ENCODE peak calls at places on chromosomes 5 and 9, in four cellular contexts. One of them, this sample, is unnamed.

GRCh38 chr5:3590967-3591900 is 4.4 kb upstream of the IRX1 start:
- DNase-seq in heart left ventricle: no peak
- DNase-seq in ovary: no peak
- DNase-seq in IMR-90: no peak
- DNase-seq in this sample: no peak

GRCh38 chr9:127825319-127826051 is 22.8 kb downstream of the FPGS start:
- DNase-seq in heart left ventricle: peak; percentile 56
- DNase-seq in ovary: no peak
- DNase-seq in IMR-90: no peak
- DNase-seq in this sample: peak; percentile 72

GRCh38 chr9:131676431-131676972 is 63.4 kb downstream of the RAPGEF1 start:
- DNase-seq in heart left ventricle: no peak
- DNase-seq in ovary: no peak
- DNase-seq in IMR-90: no peak
- DNase-seq in this sample: no peak

GRCh38 chr5:57193757-57194413 is 20.0 kb downstream of the GPBP1 start:
- DNase-seq in heart left ventricle: no peak
- DNase-seq in ovary: no peak
- DNase-seq in IMR-90: no peak
- DNase-seq in this sample: no peak

GRCh38 chr5:169534311-169534880 is 49.2 kb upstream of the SPDL1 start:
- DNase-seq in heart left ventricle: no peak
- DNase-seq in ovary: no peak
- DNase-seq in IMR-90: no peak
- DNase-seq in this sample: no peak

GRCh38 chr5:8333445-8333844 is 464.5 kb downstream of the MTRR start:
- DNase-seq in heart left ventricle: no peak
- DNase-seq in ovary: no peak
- DNase-seq in IMR-90: no peak
- DNase-seq in this sample: no peak

GRCh38 chr5:139633295-139634027 is 14.7 kb upstream of the CXXC5 start:
- DNase-seq in heart left ventricle: peak; percentile 81
- DNase-seq in ovary: peak; percentile 44
- DNase-seq in IMR-90: peak; percentile 73
- DNase-seq in this sample: peak; percentile 76

GRCh38 chr9:93187574-93187973 is 3.6 kb downstream of the WNK2 start:
- DNase-seq in heart left ventricle: peak; percentile 61
- DNase-seq in ovary: no peak
- DNase-seq in IMR-90: no peak
- DNase-seq in this sample: no peak

GRCh38 chr5:128426090-128426534 is 111.9 kb downstream of the FBN2 start:
- DNase-seq in heart left ventricle: no peak
- DNase-seq in ovary: no peak
- DNase-seq in IMR-90: no peak
- DNase-seq in this sample: no peak

GRCh38 chr9:91944711-91945110 is 5.3 kb downstream of the ROR2 start:
- DNase-seq in heart left ventricle: no peak
- DNase-seq in ovary: no peak
- DNase-seq in IMR-90: no peak
- DNase-seq in this sample: no peak

GRCh38 chr9:5712651-5713360 is 83.9 kb downstream of the RIC1 start:
- DNase-seq in heart left ventricle: no peak
- DNase-seq in ovary: no peak
- DNase-seq in IMR-90: no peak
- DNase-seq in this sample: no peak

GRCh38 chr9:76618762-76619161 is 145.5 kb upstream of the PCA3 start:
- DNase-seq in heart left ventricle: no peak
- DNase-seq in ovary: no peak
- DNase-seq in IMR-90: peak; percentile 38
- DNase-seq in this sample: no peak

GRCh38 chr9:121852646-121853616 is 201.5 kb downstream of the DAB2IP start:
- DNase-seq in heart left ventricle: peak; percentile 38
- DNase-seq in ovary: peak; percentile 95
- DNase-seq in IMR-90: peak; percentile 47
- DNase-seq in this sample: peak; percentile 96

GRCh38 chr5:170273968-170274710 is 23.4 kb downstream of the LCP2 start:
- DNase-seq in heart left ventricle: no peak
- DNase-seq in ovary: no peak
- DNase-seq in IMR-90: no peak
- DNase-seq in this sample: peak; percentile 63

GRCh38 chr9:95508242-95508967 is 8.4 kb downstream of the PTCH1 start:
- DNase-seq in heart left ventricle: no peak
- DNase-seq in ovary: peak; percentile 14
- DNase-seq in IMR-90: no peak
- DNase-seq in this sample: no peak

GRCh38 chr5:62372600-62372999 is 31.1 kb downstream of the DIMT1 start:
- DNase-seq in heart left ventricle: no peak
- DNase-seq in ovary: no peak
- DNase-seq in IMR-90: no peak
- DNase-seq in this sample: no peak

GRCh38 chr9:76789850-76790249 is 25.6 kb downstream of the PCA3 start:
- DNase-seq in heart left ventricle: no peak
- DNase-seq in ovary: no peak
- DNase-seq in IMR-90: no peak
- DNase-seq in this sample: no peak

GRCh38 chr9:127506814-127507750 is 55.8 kb downstream of the LRSAM1 start:
- DNase-seq in heart left ventricle: no peak
- DNase-seq in ovary: no peak
- DNase-seq in IMR-90: peak; percentile 74
- DNase-seq in this sample: peak; percentile 52

GRCh38 chr9:70694758-70695157 is 280.3 kb upstream of the KLF9 start:
- DNase-seq in heart left ventricle: no peak
- DNase-seq in ovary: no peak
- DNase-seq in IMR-90: no peak
- DNase-seq in this sample: no peak

GRCh38 chr5:94407023-94407422 is 211.4 kb downstream of the KIAA0825 start:
- DNase-seq in heart left ventricle: no peak
- DNase-seq in ovary: no peak
- DNase-seq in IMR-90: no peak
- DNase-seq in this sample: no peak

GRCh38 chr5:128097781-128098180 is 14.2 kb downstream of the SLC12A2 start:
- DNase-seq in heart left ventricle: no peak
- DNase-seq in ovary: no peak
- DNase-seq in IMR-90: no peak
- DNase-seq in this sample: no peak

GRCh38 chr5:154625031-154625430 is 130.1 kb upstream of the LARP1 start:
- DNase-seq in heart left ventricle: no peak
- DNase-seq in ovary: no peak
- DNase-seq in IMR-90: no peak
- DNase-seq in this sample: no peak

GRCh38 chr9:100488171-100488570 is 15.2 kb downstream of the TMEFF1 start:
- DNase-seq in heart left ventricle: no peak
- DNase-seq in ovary: no peak
- DNase-seq in IMR-90: no peak
- DNase-seq in this sample: no peak

GRCh38 chr5:58156354-58156753 is 303.5 kb downstream of the PLK2 start:
- DNase-seq in heart left ventricle: peak; percentile 34
- DNase-seq in ovary: no peak
- DNase-seq in IMR-90: peak; percentile 32
- DNase-seq in this sample: no peak

GRCh38 chr5:110045153-110045552 is 355.4 kb downstream of the MAN2A1 start:
- DNase-seq in heart left ventricle: no peak
- DNase-seq in ovary: no peak
- DNase-seq in IMR-90: no peak
- DNase-seq in this sample: no peak

GRCh38 chr5:61964199-61964598 is 341.8 kb upstream of the KIF2A start:
- DNase-seq in heart left ventricle: no peak
- DNase-seq in ovary: no peak
- DNase-seq in IMR-90: peak; percentile 15
- DNase-seq in this sample: no peak

GRCh38 chr5:135534609-135535419 is 950 bp downstream of the NEUROG1 start:
- DNase-seq in heart left ventricle: no peak
- DNase-seq in ovary: no peak
- DNase-seq in IMR-90: no peak
- DNase-seq in this sample: no peak

GRCh38 chr5:3590253-3590966 is 5.2 kb upstream of the IRX1 start:
- DNase-seq in heart left ventricle: no peak
- DNase-seq in ovary: no peak
- DNase-seq in IMR-90: no peak
- DNase-seq in this sample: no peak

GRCh38 chr9:36204906-36205547 is 14.3 kb downstream of the CLTA start:
- DNase-seq in heart left ventricle: no peak
- DNase-seq in ovary: no peak
- DNase-seq in IMR-90: no peak
- DNase-seq in this sample: peak; percentile 46

GRCh38 chr5:133938932-133939331 is 29.5 kb downstream of the C5orf15 start:
- DNase-seq in heart left ventricle: no peak
- DNase-seq in ovary: no peak
- DNase-seq in IMR-90: no peak
- DNase-seq in this sample: no peak

GRCh38 chr5:135009736-135010501 is 24.1 kb downstream of the PITX1 start:
- DNase-seq in heart left ventricle: peak; percentile 10
- DNase-seq in ovary: no peak
- DNase-seq in IMR-90: no peak
- DNase-seq in this sample: no peak

GRCh38 chr5:129973716-129974426 is 69.6 kb downstream of the CHSY3 start:
- DNase-seq in heart left ventricle: no peak
- DNase-seq in ovary: no peak
- DNase-seq in IMR-90: peak; percentile 15
- DNase-seq in this sample: no peak

GRCh38 chr5:181188700-181189362 is 16.2 kb downstream of the TRIM7 start:
- DNase-seq in heart left ventricle: peak; percentile 72
- DNase-seq in ovary: peak; percentile 67
- DNase-seq in IMR-90: peak; percentile 66
- DNase-seq in this sample: peak; percentile 88

GRCh38 chr9:108245901-108246300 is 609.9 kb downstream of the ACTL7B start:
- DNase-seq in heart left ventricle: no peak
- DNase-seq in ovary: no peak
- DNase-seq in IMR-90: no peak
- DNase-seq in this sample: no peak

GRCh38 chr5:149724130-149724850 is 5.8 kb upstream of the PPARGC1B start:
- DNase-seq in heart left ventricle: no peak
- DNase-seq in ovary: no peak
- DNase-seq in IMR-90: no peak
- DNase-seq in this sample: no peak

GRCh38 chr9:16499866-16500265 is 370.6 kb downstream of the BNC2 start:
- DNase-seq in heart left ventricle: no peak
- DNase-seq in ovary: no peak
- DNase-seq in IMR-90: no peak
- DNase-seq in this sample: no peak

DNA sequence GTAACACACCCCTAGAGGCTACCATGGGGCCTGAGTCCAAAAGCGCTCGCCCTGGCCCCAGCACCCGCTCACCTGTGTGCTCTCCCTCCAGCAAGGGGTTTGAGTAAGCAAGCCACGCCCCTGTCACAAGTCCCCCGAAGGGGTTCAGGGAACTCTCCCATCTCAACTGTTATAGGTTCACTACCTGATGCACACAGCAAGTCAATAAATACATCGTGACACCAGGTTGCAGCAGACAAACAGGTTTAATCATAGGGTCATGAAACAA is 8.4 kb upstream of the CREBRF start:
- DNase-seq in heart left ventricle: peak; percentile 11
- DNase-seq in ovary: no peak
- DNase-seq in IMR-90: no peak
- DNase-seq in this sample: no peak
- H3K4me1 ChIP-seq in heart left ventricle: no peaks in the 10 kb centered on the region
- H3K4me1 ChIP-seq in ovary: peaks cover 4% of the 10 kb centered on the region
- H3K4me1 ChIP-seq in IMR-90: peaks cover 14% of the 10 kb centered on the region
- H3K4me1 ChIP-seq in this sample: peaks cover 7% of the 10 kb centered on the region

GRCh38 chr9:137138701-137139467 is at the start of gene GRIN1:
- DNase-seq in heart left ventricle: no peak
- DNase-seq in ovary: peak; percentile 32
- DNase-seq in IMR-90: no peak
- DNase-seq in this sample: no peak

GRCh38 chr9:137136926-137137607 is 1.9 kb upstream of the GRIN1 start:
- DNase-seq in heart left ventricle: no peak
- DNase-seq in ovary: no peak
- DNase-seq in IMR-90: no peak
- DNase-seq in this sample: no peak

GRCh38 chr9:137136261-137136925 is 2.6 kb upstream of the GRIN1 start:
- DNase-seq in heart left ventricle: no peak
- DNase-seq in ovary: no peak
- DNase-seq in IMR-90: no peak
- DNase-seq in this sample: no peak

GRCh38 chr9:137139468-137140150 is 655 bp downstream of the GRIN1 start:
- DNase-seq in heart left ventricle: no peak
- DNase-seq in ovary: no peak
- DNase-seq in IMR-90: no peak
- DNase-seq in this sample: no peak

GRCh38 chr9:137138058-137138697 is 776 bp upstream of the GRIN1 start:
- DNase-seq in heart left ventricle: no peak
- DNase-seq in ovary: no peak
- DNase-seq in IMR-90: no peak
- DNase-seq in this sample: no peak
- H3K27me3 ChIP-seq in heart left ventricle: peaks cover 68% of the 10 kb centered on the region
- H3K27me3 ChIP-seq in ovary: peaks cover 3% of the 10 kb centered on the region
- H3K27me3 ChIP-seq in IMR-90: peaks cover 63% of the 10 kb centered on the region
- H3K27me3 ChIP-seq in this sample: no peaks in the 10 kb centered on the region

GRCh38 chr5:68433921-68434879 is 218.6 kb downstream of the PIK3R1 start:
- DNase-seq in heart left ventricle: peak; percentile 84
- DNase-seq in ovary: peak; percentile 16
- DNase-seq in IMR-90: peak; percentile 96
- DNase-seq in this sample: peak; percentile 48
- TF ChIP-seq POLR2A in heart left ventricle: no peak
- TF ChIP-seq POLR2A in ovary: no peak
- TF ChIP-seq POLR2A in IMR-90: no peak
- TF ChIP-seq POLR2A in this sample: no peak

DNA sequence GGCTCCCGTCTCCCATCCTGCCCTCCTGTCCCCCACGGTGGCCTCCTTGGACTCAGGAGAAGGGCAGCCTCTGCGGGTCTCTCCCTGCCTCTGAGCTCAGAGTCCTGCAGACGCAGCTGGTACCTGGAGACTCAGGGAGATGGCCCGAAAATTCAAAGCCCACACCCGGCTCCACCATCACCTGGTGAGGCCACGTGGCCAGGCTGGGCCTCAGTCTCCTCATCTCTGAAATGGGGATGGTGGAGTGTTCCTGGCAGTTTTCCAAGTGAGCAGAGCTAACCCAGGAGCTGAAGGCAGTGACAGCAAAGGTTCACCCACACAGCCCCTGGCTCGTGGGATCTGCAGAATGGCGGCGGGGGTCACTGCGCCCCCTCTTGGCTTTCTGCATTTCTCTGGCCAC is 62.1 kb upstream of the RXRA start:
- DNase-seq in heart left ventricle: no peak
- DNase-seq in ovary: no peak
- DNase-seq in IMR-90: no peak
- DNase-seq in this sample: no peak
- H3K4me1 ChIP-seq in heart left ventricle: no peaks in the 10 kb centered on the region
- H3K4me1 ChIP-seq in ovary: peaks cover 2% of the 10 kb centered on the region
- H3K4me1 ChIP-seq in IMR-90: peaks cover 5% of the 10 kb centered on the region
- H3K4me1 ChIP-seq in this sample: peaks cover 10% of the 10 kb centered on the region

GRCh38 chr5:174726916-174727793 is 2.8 kb downstream of the MSX2 start:
- DNase-seq in heart left ventricle: no peak
- DNase-seq in ovary: no peak
- DNase-seq in IMR-90: no peak
- DNase-seq in this sample: no peak
- H3K27me3 ChIP-seq in heart left ventricle: peaks cover 54% of the 10 kb centered on the region
- H3K27me3 ChIP-seq in ovary: no peaks in the 10 kb centered on the region
- H3K27me3 ChIP-seq in IMR-90: peaks cover 29% of the 10 kb centered on the region
- H3K27me3 ChIP-seq in this sample: no peaks in the 10 kb centered on the region